ENCODE peak calls at places on chromosomes 16 and 17, in nine cellular contexts. I is RWPE1, Y is adrenal gland, V is cardiac fibroblast, H is HCT116, U is HepG2, J is astrocyte of the cerebellum, E is lung, B is A673. X is an unnamed sample.

GRCh38 chr16:22372882-22373661 is 1.3 kb downstream of the CDR2 start:
- DNase-seq in I (no peak), Y (no peak), V (no peak), H (no peak), U (no peak), J (no peak), E (no peak), B (peak), X (no peak)

GRCh38 chr17:13024526-13025263 is 6.9 kb upstream of the ELAC2 start:
- DNase-seq in I (peak), Y (peak), V (peak), H (no peak), U (peak), J (no peak), E (peak), B (peak), X (peak)

GRCh38 chr17:57448288-57449283 is 192.3 kb downstream of the MSI2 start:
- DNase-seq in I (no peak), Y (peak), V (no peak), H (no peak), U (no peak), J (no peak), E (no peak), B (no peak), X (no peak)

GRCh38 chr17:78924481-78925151 is 571 bp downstream of the TIMP2 start:
- DNase-seq in I (no peak), Y (no peak), V (peak), H (no peak), U (no peak), J (no peak), E (no peak), B (peak), X (no peak)

GRCh38 chr17:28726396-28726911 is 421 bp upstream of the TLCD1 start:
- DNase-seq in I (no peak), Y (no peak), V (peak), H (peak), U (peak), J (no peak), E (peak), B (peak), X (peak)

GRCh38 chr17:47733047-47733413 is at the start of gene TBX21:
- DNase-seq in I (peak), Y (peak), V (peak), H (peak), U (peak), J (no peak), E (peak), B (peak), X (peak)

GRCh38 chr17:27236710-27237315 is 57.1 kb upstream of the WSB1 start:
- DNase-seq in I (peak), Y (peak), V (peak), H (peak), U (peak), J (peak), E (peak), B (peak), X (peak)

GRCh38 chr16:1349351-1349750 is 2.3 kb downstream of the TSR3 start:
- DNase-seq in I (no peak), Y (no peak), V (no peak), H (no peak), U (no peak), J (no peak), E (no peak), B (no peak), X (no peak)

GRCh38 chr17:63116228-63116627 is 150.2 kb downstream of the TANC2 start:
- DNase-seq in I (no peak), Y (no peak), V (no peak), H (no peak), U (peak), J (no peak), E (no peak), B (peak), X (no peak)
- TF ChIP-seq CTCF in I (no peak), Y (no peak), V (no peak), H (peak), U (no peak), J (peak), E (no peak), B (peak), X (no peak)

GRCh38 chr17:15210247-15210646 is 54.9 kb downstream of the PMP22 start:
- DNase-seq in I (no peak), Y (no peak), V (no peak), H (no peak), U (no peak), J (no peak), E (no peak), B (no peak), X (no peak)

GRCh38 chr17:15216481-15216880 is 48.6 kb downstream of the PMP22 start:
- DNase-seq in I (no peak), Y (no peak), V (no peak), H (no peak), U (no peak), J (no peak), E (no peak), B (no peak), X (no peak)

GRCh38 chr17:15213381-15214087 is 51.6 kb downstream of the PMP22 start:
- DNase-seq in I (no peak), Y (peak), V (peak), H (no peak), U (no peak), J (no peak), E (no peak), B (peak), X (no peak)
- TF ChIP-seq CTCF in I (no peak), Y (peak), V (peak), H (peak), U (peak), J (peak), E (no peak), B (peak), X (no peak)

DNA sequence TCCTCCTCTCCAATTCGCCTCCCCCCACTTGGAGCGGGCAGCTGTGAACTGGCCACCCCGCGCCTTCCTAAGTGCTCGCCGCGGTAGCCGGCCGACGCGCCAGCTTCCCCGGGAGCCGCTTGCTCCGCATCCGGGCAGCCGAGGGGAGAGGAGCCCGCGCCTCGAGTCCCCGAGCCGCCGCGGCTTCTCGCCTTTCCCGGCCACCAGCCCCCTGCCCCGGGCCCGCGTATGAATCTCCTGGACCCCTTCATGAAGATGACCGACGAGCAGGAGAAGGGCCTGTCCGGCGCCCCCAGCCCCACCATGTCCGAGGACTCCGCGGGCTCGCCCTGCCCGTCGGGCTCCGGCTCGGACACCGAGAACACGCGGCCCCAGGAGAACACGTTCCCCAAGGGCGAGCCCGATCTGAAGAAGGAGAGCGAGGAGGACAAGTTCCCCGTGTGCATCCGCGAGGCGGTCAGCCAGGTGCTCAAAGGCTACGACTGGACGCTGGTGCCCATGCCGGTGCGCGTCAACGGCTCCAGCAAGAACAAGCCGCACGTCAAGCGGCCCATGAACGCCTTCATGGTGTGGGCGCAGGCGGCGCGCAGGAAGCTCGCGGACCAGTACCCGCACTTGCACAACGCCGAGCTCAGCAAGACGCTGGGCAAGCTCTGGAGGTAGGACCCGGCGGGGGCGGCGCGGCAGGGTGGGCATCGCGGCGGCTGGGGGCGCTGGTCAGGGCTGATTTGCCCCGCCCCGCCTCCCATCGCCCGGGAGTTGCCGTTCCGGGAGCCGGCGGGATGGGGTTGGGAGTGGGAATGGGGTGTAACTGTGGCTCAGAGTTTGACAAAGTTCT is 563 bp downstream of the SOX9 start:
- DNase-seq in I (peak), Y (peak), V (peak), H (no peak), U (no peak), J (no peak), E (peak), B (peak), X (peak)
- TF ChIP-seq CTCF in I (peak), Y (no peak), V (no peak), H (peak), U (peak), J (peak), E (no peak), B (peak), X (no peak)

GRCh38 chr16:86727131-86727530 is 148.8 kb downstream of the FOXL1 start:
- DNase-seq in I (no peak), Y (no peak), V (no peak), H (no peak), U (no peak), J (no peak), E (no peak), B (no peak), X (no peak)

GRCh38 chr16:86723699-86724098 is 145.3 kb downstream of the FOXL1 start:
- DNase-seq in I (no peak), Y (no peak), V (no peak), H (peak), U (no peak), J (no peak), E (no peak), B (no peak), X (no peak)

GRCh38 chr16:86722970-86723369 is 144.6 kb downstream of the FOXL1 start:
- DNase-seq in I (no peak), Y (no peak), V (peak), H (no peak), U (no peak), J (no peak), E (no peak), B (no peak), X (no peak)

GRCh38 chr16:86725401-86725800 is 147.1 kb downstream of the FOXL1 start:
- DNase-seq in I (no peak), Y (no peak), V (no peak), H (no peak), U (no peak), J (no peak), E (no peak), B (no peak), X (no peak)

GRCh38 chr16:86726340-86726739 is 148.0 kb downstream of the FOXL1 start:
- DNase-seq in I (no peak), Y (no peak), V (no peak), H (no peak), U (no peak), J (no peak), E (no peak), B (no peak), X (no peak)
- TF ChIP-seq CTCF in I (no peak), Y (no peak), V (no peak), H (no peak), U (no peak), J (no peak), E (no peak), B (no peak), X (no peak)

DNA sequence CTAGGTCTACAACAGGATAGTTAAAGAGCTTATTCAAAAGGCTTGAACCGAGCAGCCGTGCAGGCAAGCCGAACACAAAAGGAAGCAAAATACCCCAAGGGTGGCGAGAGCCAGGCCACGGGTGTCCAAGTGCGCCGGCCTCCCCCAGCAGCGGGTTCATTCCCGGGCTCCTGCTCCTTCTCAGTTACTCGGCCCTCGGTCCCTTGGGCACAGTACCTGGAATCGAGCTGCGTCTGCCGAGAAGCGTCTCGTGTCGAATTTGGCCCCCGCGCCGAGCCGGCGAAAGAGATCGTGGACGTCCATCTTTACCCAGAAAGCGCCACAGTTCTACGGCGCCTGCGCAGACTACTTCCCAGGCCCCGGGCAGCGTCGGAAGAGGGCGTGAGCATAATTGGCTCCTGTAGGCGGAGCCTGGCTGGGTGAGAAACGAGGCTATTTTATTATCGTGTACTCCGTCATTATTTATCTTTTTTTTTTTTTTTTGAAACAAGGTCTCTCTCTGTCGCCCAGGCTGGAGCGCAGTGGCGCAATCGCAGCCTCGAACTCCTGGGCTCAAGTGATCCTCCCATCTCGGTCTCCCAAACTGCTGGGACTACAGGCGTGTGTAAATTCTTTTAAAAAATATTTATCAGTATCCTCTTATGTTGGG is at the start of gene DDX52:
- DNase-seq in I (peak), Y (peak), V (peak), H (peak), U (peak), J (peak), E (peak), B (peak), X (peak)
- TF ChIP-seq CTCF in I (no peak), Y (no peak), V (no peak), H (no peak), U (peak), J (no peak), E (no peak), B (no peak), X (no peak)

DNA sequence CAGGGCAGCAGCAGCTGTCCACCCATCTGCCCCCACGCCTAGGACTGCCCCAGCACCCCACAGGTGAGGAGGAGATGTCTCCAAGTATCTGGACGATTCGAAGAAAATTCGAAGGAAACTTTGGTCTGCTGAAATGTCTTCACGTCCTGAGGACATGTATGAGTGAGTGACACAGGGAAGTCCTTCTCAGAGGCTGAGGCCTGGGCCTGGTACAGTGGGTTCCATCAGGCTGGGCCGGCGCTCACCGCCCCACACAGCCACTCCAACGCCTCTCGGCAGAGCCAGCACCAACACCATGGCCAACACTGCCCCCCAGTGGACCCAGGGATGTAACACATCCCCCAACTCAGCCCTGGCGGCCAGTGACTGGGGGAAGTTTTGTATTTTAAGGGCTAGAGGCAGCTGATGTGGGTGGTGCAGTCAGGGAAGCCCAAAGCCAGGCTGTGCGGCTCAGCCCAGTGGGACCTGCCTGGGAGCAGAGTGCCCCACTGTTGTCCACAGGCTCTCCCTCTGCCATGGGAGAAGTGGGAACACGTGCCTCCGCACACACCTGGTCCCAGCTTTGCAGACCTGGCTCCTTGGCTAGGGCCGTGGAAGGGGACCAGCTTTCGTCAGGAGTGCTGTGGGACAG is 55.8 kb upstream of the FASN start:
- DNase-seq in I (peak), Y (peak), V (peak), H (peak), U (peak), J (peak), E (peak), B (peak), X (peak)
- TF ChIP-seq CTCF in I (peak), Y (peak), V (peak), H (peak), U (peak), J (peak), E (peak), B (peak), X (peak)

GRCh38 chr17:64017381-64017980 is 3.0 kb downstream of the ICAM2 start:
- DNase-seq in I (no peak), Y (no peak), V (no peak), H (no peak), U (no peak), J (no peak), E (no peak), B (no peak), X (no peak)

GRCh38 chr17:64019486-64020067 is 856 bp downstream of the ICAM2 start:
- DNase-seq in I (no peak), Y (no peak), V (no peak), H (no peak), U (no peak), J (no peak), E (no peak), B (no peak), X (no peak)

GRCh38 chr17:64015447-64015846 is 5.0 kb downstream of the ICAM2 start:
- DNase-seq in I (no peak), Y (no peak), V (no peak), H (no peak), U (no peak), J (no peak), E (no peak), B (no peak), X (no peak)

GRCh38 chr17:64016974-64017373 is 3.5 kb downstream of the ICAM2 start:
- DNase-seq in I (no peak), Y (no peak), V (no peak), H (no peak), U (no peak), J (no peak), E (no peak), B (no peak), X (no peak)

GRCh38 chr17:64016248-64016784 is 4.1 kb downstream of the ICAM2 start:
- DNase-seq in I (no peak), Y (no peak), V (no peak), H (no peak), U (no peak), J (no peak), E (no peak), B (no peak), X (no peak)
- TF ChIP-seq CTCF in I (no peak), Y (no peak), V (peak), H (peak), U (peak), J (peak), E (no peak), B (peak), X (peak)

GRCh38 chr16:79882292-79882995 is 281.9 kb upstream of the MAF start:
- DNase-seq in I (no peak), Y (no peak), V (no peak), H (no peak), U (no peak), J (no peak), E (no peak), B (no peak), X (no peak)

GRCh38 chr16:79887541-79888540 is 287.3 kb upstream of the MAF start:
- DNase-seq in I (no peak), Y (no peak), V (no peak), H (no peak), U (no peak), J (no peak), E (no peak), B (no peak), X (no peak)

GRCh38 chr16:79883494-79883893 is 283.0 kb upstream of the MAF start:
- DNase-seq in I (no peak), Y (no peak), V (no peak), H (no peak), U (no peak), J (no peak), E (no peak), B (no peak), X (no peak)

DNA sequence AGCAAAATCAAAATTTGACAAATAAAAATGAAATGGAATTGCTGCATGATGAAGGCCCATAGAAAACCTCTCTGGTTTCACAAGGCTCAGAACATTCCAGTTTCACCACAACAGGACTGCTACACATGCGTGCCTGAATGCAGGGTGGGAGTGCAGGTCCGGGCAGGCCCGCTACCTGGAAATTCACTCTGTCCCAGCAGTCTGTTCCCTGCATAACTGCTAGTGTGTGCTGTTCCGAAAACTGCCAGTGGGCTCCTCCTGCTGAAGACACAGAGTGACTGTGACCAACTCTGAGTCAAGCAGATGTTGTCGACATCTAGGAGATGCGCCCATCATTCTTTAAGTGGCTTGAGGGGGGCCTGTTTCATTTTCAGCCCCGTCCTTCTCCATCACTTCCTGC is 284.8 kb upstream of the MAF start:
- DNase-seq in I (peak), Y (no peak), V (no peak), H (no peak), U (no peak), J (no peak), E (no peak), B (no peak), X (no peak)
- TF ChIP-seq CTCF in I (no peak), Y (no peak), V (no peak), H (no peak), U (no peak), J (no peak), E (no peak), B (no peak), X (no peak)

DNA sequence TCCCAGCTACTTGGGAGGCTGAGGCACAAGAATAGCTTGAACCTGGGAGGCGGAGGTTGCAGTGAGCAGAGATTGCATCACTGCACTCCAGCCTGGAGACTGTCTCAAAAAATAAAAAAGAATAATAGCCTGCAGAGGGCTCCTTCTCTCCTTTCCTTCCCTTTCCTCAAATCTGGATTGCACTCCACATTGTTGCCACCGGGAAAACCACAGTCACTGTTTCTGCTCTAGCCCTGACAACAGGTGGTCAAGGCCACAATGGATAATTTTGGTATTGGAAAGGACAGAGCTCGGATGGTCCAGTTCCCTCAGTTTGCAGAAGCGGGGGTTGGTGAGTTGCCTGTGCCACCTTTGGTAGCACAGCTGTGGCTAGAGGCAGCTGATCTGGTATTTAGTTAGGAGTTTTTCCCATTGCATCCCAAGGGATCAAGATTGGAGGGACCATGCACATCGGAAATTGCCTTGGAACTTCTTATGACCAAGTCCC is 44.7 kb upstream of the PRSS54 start:
- DNase-seq in I (no peak), Y (peak), V (peak), H (peak), U (peak), J (peak), E (no peak), B (peak), X (no peak)
- TF ChIP-seq CTCF in I (no peak), Y (no peak), V (peak), H (peak), U (peak), J (peak), E (no peak), B (peak), X (no peak)